ENCODE peak calls at places on chromosomes 1 and 21, in four cellular contexts. One of them, this sample, is unnamed.

GRCh38 chr1:43147625-43148319 is 24.3 kb downstream of the EBNA1BP2 start:
- DNase-seq in pancreas: peak
- DNase-seq in AML-193: no peak
- DNase-seq in AG09319: peak
- DNase-seq in this sample: no peak

GRCh38 chr21:44304846-44305245 is 5.0 kb downstream of the PFKL start:
- DNase-seq in pancreas: no peak
- DNase-seq in AML-193: peak
- DNase-seq in AG09319: no peak
- DNase-seq in this sample: no peak

GRCh38 chr1:211323156-211324063 is 3.2 kb upstream of the TRAF5 start:
- DNase-seq in AML-193: peak
- DNase-seq in AG09319: no peak
- DNase-seq in pancreas: no peak
- DNase-seq in this sample: peak

GRCh38 chr1:44661786-44662682 is 12.2 kb downstream of the TMEM53 start:
- DNase-seq in AML-193: no peak
- DNase-seq in AG09319: no peak
- DNase-seq in pancreas: no peak
- DNase-seq in this sample: no peak

GRCh38 chr1:181100924-181101323 is 12.4 kb downstream of the IER5 start:
- DNase-seq in AG09319: no peak
- DNase-seq in pancreas: no peak
- DNase-seq in AML-193: no peak
- DNase-seq in this sample: no peak

GRCh38 chr1:225848044-225848955 is 33.9 kb downstream of the TMEM63A start:
- DNase-seq in AG09319: no peak
- DNase-seq in pancreas: no peak
- DNase-seq in AML-193: no peak
- DNase-seq in this sample: no peak

GRCh38 chr21:45769896-45770295 is 126.4 kb downstream of the PCBP3 start:
- DNase-seq in AML-193: no peak
- DNase-seq in pancreas: no peak
- DNase-seq in AG09319: no peak
- DNase-seq in this sample: no peak

GRCh38 chr1:63621698-63622097 is 28.5 kb downstream of the PGM1 start:
- DNase-seq in AML-193: no peak
- DNase-seq in AG09319: no peak
- DNase-seq in pancreas: no peak
- DNase-seq in this sample: no peak

GRCh38 chr1:162396201-162396906 is 14.8 kb downstream of the C1orf226 start:
- DNase-seq in pancreas: no peak
- DNase-seq in AML-193: no peak
- DNase-seq in AG09319: no peak
- DNase-seq in this sample: no peak

GRCh38 chr21:36163780-36164426 is 7.3 kb downstream of the DOP1B start:
- DNase-seq in AG09319: no peak
- DNase-seq in AML-193: peak
- DNase-seq in pancreas: no peak
- DNase-seq in this sample: no peak

GRCh38 chr1:25620211-25620610 is 3.6 kb downstream of the MAN1C1 start:
- DNase-seq in AML-193: no peak
- DNase-seq in AG09319: no peak
- DNase-seq in pancreas: no peak
- DNase-seq in this sample: no peak

GRCh38 chr1:77378723-77379533 is 97.1 kb downstream of the AK5 start:
- DNase-seq in AML-193: no peak
- DNase-seq in AG09319: no peak
- DNase-seq in pancreas: no peak
- DNase-seq in this sample: peak

GRCh38 chr1:1573843-1574720 is 581 bp downstream of the SSU72 start:
- DNase-seq in AML-193: peak
- DNase-seq in AG09319: no peak
- DNase-seq in pancreas: peak
- DNase-seq in this sample: peak

GRCh38 chr1:64550505-64550904 is 80.6 kb downstream of the CACHD1 start:
- DNase-seq in AG09319: no peak
- DNase-seq in AML-193: no peak
- DNase-seq in pancreas: no peak
- DNase-seq in this sample: no peak

GRCh38 chr1:175792126-175792525 is 48.7 kb upstream of the TNR start:
- DNase-seq in AML-193: no peak
- DNase-seq in pancreas: no peak
- DNase-seq in AG09319: no peak
- DNase-seq in this sample: no peak

GRCh38 chr1:229184066-229184465 is 86.8 kb upstream of the RAB4A start:
- DNase-seq in pancreas: no peak
- DNase-seq in AML-193: no peak
- DNase-seq in AG09319: no peak
- DNase-seq in this sample: no peak

GRCh38 chr1:57963545-57963944 is 539.7 kb upstream of the DAB1 start:
- DNase-seq in AG09319: no peak
- DNase-seq in pancreas: no peak
- DNase-seq in AML-193: no peak
- DNase-seq in this sample: no peak

GRCh38 chr1:62746086-62746808 is 37.7 kb upstream of the ATG4C start:
- DNase-seq in AG09319: no peak
- DNase-seq in pancreas: no peak
- DNase-seq in AML-193: peak
- DNase-seq in this sample: no peak

GRCh38 chr1:61254629-61255323 is 172.4 kb downstream of the NFIA start:
- DNase-seq in AG09319: no peak
- DNase-seq in AML-193: no peak
- DNase-seq in pancreas: no peak
- DNase-seq in this sample: peak

GRCh38 chr21:42554251-42554937 is 40.7 kb downstream of the SLC37A1 start:
- DNase-seq in AML-193: no peak
- DNase-seq in AG09319: no peak
- DNase-seq in pancreas: no peak
- DNase-seq in this sample: no peak

GRCh38 chr1:98781906-98782305 is 120.4 kb downstream of the SNX7 start:
- DNase-seq in AML-193: no peak
- DNase-seq in pancreas: no peak
- DNase-seq in AG09319: no peak
- DNase-seq in this sample: no peak

GRCh38 chr1:44035726-44036408 is 4.6 kb upstream of the SLC6A9 start:
- DNase-seq in pancreas: no peak
- DNase-seq in AG09319: no peak
- DNase-seq in AML-193: no peak
- DNase-seq in this sample: no peak

GRCh38 chr1:204927673-204928641 is 57.3 kb downstream of the NFASC start:
- DNase-seq in AML-193: no peak
- DNase-seq in AG09319: no peak
- DNase-seq in pancreas: no peak
- DNase-seq in this sample: no peak

GRCh38 chr1:2334883-2335534 is 56.3 kb downstream of the MORN1 start:
- DNase-seq in AG09319: no peak
- DNase-seq in AML-193: no peak
- DNase-seq in pancreas: no peak
- DNase-seq in this sample: no peak

GRCh38 chr1:24726741-24727140 is 18.5 kb upstream of the CLIC4 start:
- DNase-seq in AML-193: no peak
- DNase-seq in AG09319: no peak
- DNase-seq in pancreas: no peak
- DNase-seq in this sample: no peak

GRCh38 chr1:208029381-208030319 is 118.7 kb upstream of the CD34 start:
- DNase-seq in AML-193: no peak
- DNase-seq in AG09319: peak
- DNase-seq in pancreas: no peak
- DNase-seq in this sample: no peak

GRCh38 chr1:163583782-163584181 is 262.0 kb downstream of the NUF2 start:
- DNase-seq in AML-193: no peak
- DNase-seq in pancreas: no peak
- DNase-seq in AG09319: no peak
- DNase-seq in this sample: no peak

GRCh38 chr1:177780096-177780700 is 189.7 kb downstream of the SEC16B start:
- DNase-seq in AML-193: peak
- DNase-seq in pancreas: no peak
- DNase-seq in AG09319: peak
- DNase-seq in this sample: no peak

GRCh38 chr21:36799869-36800268 is 101.0 kb downstream of the SIM2 start:
- DNase-seq in pancreas: no peak
- DNase-seq in AML-193: no peak
- DNase-seq in AG09319: peak
- DNase-seq in this sample: no peak

This sample was measured in KG1.